ENCODE peak calls at places on chromosome 22, in four cellular contexts. L, H, W and Q are unnamed samples.
A peak's percentile ranks its signal among the peaks of the same experiment; 100 is the strongest.

GRCh38 chr22:38135133-38135706 is 24.7 kb upstream of the BAIAP2L2 start:
- DNase-seq in L (peak; percentile 90), W (no peak), H (peak; percentile 83), Q (no peak)

GRCh38 chr22:23281406-23282088 is 101.2 kb downstream of the BCR start:
- DNase-seq in L (peak; percentile 67), H (peak; percentile 68), W (peak; percentile 84), Q (peak; percentile 88)

GRCh38 chr22:41660416-41660815 is 28.3 kb downstream of the SNU13 start:
- DNase-seq in L (peak; percentile 12), W (no peak), H (no peak), Q (no peak)

GRCh38 chr22:23184764-23185113 is 4.4 kb downstream of the BCR start:
- DNase-seq in L (no peak), H (no peak), W (no peak), Q (no peak)

GRCh38 chr22:20026996-20027601 is 6.2 kb downstream of the TANGO2 start:
- DNase-seq in W (no peak), L (no peak), H (no peak), Q (no peak)

GRCh38 chr22:29148826-29149225 is 56.9 kb upstream of the EMID1 start:
- DNase-seq in W (no peak), H (no peak), L (no peak), Q (no peak)

GRCh38 chr22:36334838-36335603 is 52.7 kb downstream of the MYH9 start:
- DNase-seq in W (no peak), H (peak; percentile 82), L (peak; percentile 84), Q (peak; percentile 42)

GRCh38 chr22:37896181-37896592 is 9.9 kb upstream of the MICALL1 start:
- DNase-seq in W (no peak), L (peak; percentile 33), H (peak; percentile 63), Q (peak; percentile 87)

GRCh38 chr22:44098966-44099530 is 74.9 kb downstream of the PARVB start:
- DNase-seq in W (no peak), L (no peak), H (no peak), Q (no peak)

GRCh38 chr22:42717197-42717967 is 3.3 kb downstream of the A4GALT start:
- DNase-seq in W (no peak), L (no peak), H (peak; percentile 32), Q (peak; percentile 91)

GRCh38 chr22:49973018-49973965 is 12.7 kb downstream of the PIM3 start:
- DNase-seq in H (peak; percentile 46), L (no peak), W (no peak), Q (peak; percentile 56)
- H3K23ac ChIP-seq in H (peak overlapping the region; percentile 66), L (peak overlapping the region; percentile 70), W (no peak overlapping the region), Q (no peak overlapping the region)

DNA sequence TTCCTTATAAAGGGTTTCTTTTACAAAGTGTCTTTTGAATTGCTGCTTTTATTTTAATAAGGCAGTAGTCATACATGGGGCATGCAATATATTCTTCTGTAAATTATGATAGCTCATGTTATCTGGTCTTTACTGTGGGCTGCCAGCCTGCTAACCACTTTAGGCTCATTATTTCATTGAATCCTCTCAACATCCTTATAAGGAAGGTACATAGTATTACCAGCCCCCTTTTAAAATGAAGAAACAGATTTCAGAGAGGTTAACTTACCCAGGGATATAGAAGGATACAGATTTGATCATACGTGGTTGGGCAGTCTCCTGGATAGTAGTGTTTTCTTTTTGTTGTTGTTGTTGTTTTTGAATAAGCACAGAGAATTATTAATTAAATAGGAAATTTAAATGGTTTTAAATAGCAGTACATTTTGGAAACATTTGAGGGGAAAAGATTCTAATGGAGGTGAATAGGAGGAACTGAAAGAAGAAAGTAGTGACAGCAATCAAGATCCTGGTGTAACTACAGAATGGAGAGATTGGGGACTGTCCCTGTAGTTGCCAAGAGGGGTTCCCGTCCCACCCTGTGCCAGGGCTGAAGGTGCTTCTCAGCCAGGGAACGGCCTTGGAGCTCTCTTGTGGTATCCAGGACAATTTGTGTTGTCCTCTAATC is 21.0 kb downstream of the SPECC1L start:
- DNase-seq in L (no peak), W (no peak), H (no peak), Q (no peak)
- H3K23ac ChIP-seq in L (peak overlapping the region; percentile 52), W (no peak overlapping the region), H (no peak overlapping the region), Q (no peak overlapping the region)

GRCh38 chr22:46735747-46736608 is 2.1 kb downstream of the CERK start:
- DNase-seq in H (peak; percentile 7), L (no peak), W (no peak), Q (peak; percentile 49)

GRCh38 chr22:46734830-46735453 is 3.1 kb downstream of the CERK start:
- DNase-seq in H (peak; percentile 4), L (no peak), W (no peak), Q (no peak)

GRCh38 chr22:46737105-46737975 is 712 bp downstream of the CERK start:
- DNase-seq in W (no peak), H (peak; percentile 47), L (peak; percentile 34), Q (peak; percentile 50)

GRCh38 chr22:46737976-46738641 is at the start of gene CERK:
- DNase-seq in W (peak; percentile 56), L (peak; percentile 62), H (peak; percentile 81), Q (peak; percentile 69)

GRCh38 chr22:46736705-46737104 is 1.3 kb downstream of the CERK start:
- DNase-seq in H (no peak), L (no peak), W (no peak), Q (no peak)
- H3K23ac ChIP-seq in H (no peak overlapping the region), L (peak overlapping the region; percentile 40), W (no peak overlapping the region), Q (no peak overlapping the region)

GRCh38 chr22:31940506-31940905 is 3.8 kb upstream of the YWHAH start:
- DNase-seq in L (no peak), W (no peak), H (no peak), Q (no peak)
- H3K23ac ChIP-seq in L (no peak overlapping the region), W (no peak overlapping the region), H (no peak overlapping the region), Q (no peak overlapping the region)